ENCODE peak calls at places on chromosome 3, in seven cellular contexts. F is NCI-H1105, Q is GM13976, S is GM03348, Z is lower lobe of right lung, D is epithelial cell of esophagus, P is NCI-H774. E is an unnamed sample.

GRCh38 chr3:58167431-58168351 is 43.1 kb downstream of the DNASE1L3 start:
- DNase-seq in S (peak), D (peak), Q (peak), F (no peak), Z (peak), P (no peak), E (peak)

GRCh38 chr3:49723301-49723630 is 485 bp downstream of the GMPPB start:
- DNase-seq in D (peak), Q (peak), S (peak), Z (peak), P (peak), F (peak), E (peak)

GRCh38 chr3:157447026-157447694 is 10.5 kb downstream of the PTX3 start:
- DNase-seq in F (no peak), P (no peak), Q (no peak), Z (no peak), S (peak), D (peak), E (no peak)

GRCh38 chr3:43612439-43612838 is 9.4 kb downstream of the ANO10 start:
- DNase-seq in F (no peak), Q (no peak), D (no peak), Z (no peak), S (no peak), P (no peak), E (no peak)

GRCh38 chr3:34357461-34357860 is 559.0 kb downstream of the PDCD6IP start:
- DNase-seq in F (no peak), S (no peak), P (peak), Q (no peak), Z (no peak), D (peak), E (no peak)

GRCh38 chr3:195080125-195080524 is 190.8 kb downstream of the XXYLT1 start:
- DNase-seq in Q (no peak), D (no peak), Z (peak), S (no peak), P (no peak), F (no peak), E (no peak)

GRCh38 chr3:143119009-143119914 is at the start of gene CHST2:
- DNase-seq in P (peak), F (peak), D (peak), Q (peak), S (peak), Z (peak), E (peak)

GRCh38 chr3:119700269-119700919 is 2.4 kb upstream of the CFAP91 start:
- DNase-seq in F (no peak), Q (peak), D (peak), S (no peak), P (no peak), Z (no peak), E (peak)

GRCh38 chr3:117549716-117550115 is 840.1 kb downstream of the TUSC7 start:
- DNase-seq in Q (no peak), D (no peak), Z (no peak), S (no peak), P (no peak), F (no peak), E (no peak)

GRCh38 chr3:102737353-102737752 is 302.5 kb downstream of the ZPLD1 start:
- DNase-seq in S (no peak), P (no peak), Z (no peak), D (no peak), F (no peak), Q (no peak), E (no peak)

GRCh38 chr3:34212671-34213070 is 414.2 kb downstream of the PDCD6IP start:
- DNase-seq in D (peak), S (peak), F (no peak), P (peak), Z (no peak), Q (no peak), E (no peak)

GRCh38 chr3:97001611-97002010 is 187.2 kb downstream of the EPHA6 start:
- DNase-seq in Z (no peak), S (no peak), Q (no peak), F (no peak), D (no peak), P (no peak), E (no peak)

GRCh38 chr3:190260301-190260700 is 61.9 kb downstream of the CLDN1 start:
- DNase-seq in P (no peak), Z (no peak), S (no peak), D (peak), Q (no peak), F (no peak), E (no peak)

GRCh38 chr3:194322701-194323174 is 28.4 kb downstream of the CPN2 start:
- DNase-seq in Q (no peak), P (no peak), S (peak), Z (no peak), D (peak), F (no peak), E (no peak)

GRCh38 chr3:127712881-127713771 is 40.4 kb downstream of the ABTB1 start:
- DNase-seq in D (no peak), P (no peak), F (no peak), Q (no peak), Z (no peak), S (no peak), E (no peak)

GRCh38 chr3:27978440-27978839 is 256.3 kb upstream of the EOMES start:
- DNase-seq in F (no peak), Q (no peak), D (no peak), P (no peak), S (no peak), Z (no peak), E (no peak)

GRCh38 chr3:101133638-101134037 is 140.4 kb upstream of the ABI3BP start:
- DNase-seq in Q (no peak), F (no peak), P (no peak), Z (no peak), D (no peak), S (peak), E (peak)

GRCh38 chr3:40997711-40998519 is 201.4 kb upstream of the CTNNB1 start:
- DNase-seq in F (no peak), Z (no peak), D (no peak), S (no peak), P (no peak), Q (no peak), E (no peak)

GRCh38 chr3:127803619-127804018 is 18.7 kb downstream of the MGLL start:
- DNase-seq in Z (no peak), Q (no peak), F (no peak), S (peak), D (peak), P (no peak), E (no peak)

GRCh38 chr3:172595648-172596393 is 72.6 kb upstream of the TNFSF10 start:
- DNase-seq in P (peak), F (no peak), Z (no peak), Q (peak), D (peak), S (peak), E (peak)

GRCh38 chr3:111595239-111595638 is at the start of gene ZBED2:
- DNase-seq in Z (no peak), S (no peak), F (no peak), P (no peak), D (peak), Q (peak), E (no peak)

GRCh38 chr3:71127463-71128243 is 455.9 kb downstream of the FOXP1 start:
- DNase-seq in S (no peak), P (no peak), Z (no peak), F (no peak), Q (no peak), D (no peak), E (no peak)

GRCh38 chr3:15108869-15109268 is 9.9 kb upstream of the RBSN start:
- DNase-seq in Z (no peak), S (no peak), P (no peak), F (no peak), D (no peak), Q (no peak), E (no peak)

GRCh38 chr3:52712291-52713212 is 6.6 kb downstream of the SPCS1 start:
- DNase-seq in P (no peak), S (no peak), D (no peak), F (no peak), Z (no peak), Q (no peak), E (no peak)

GRCh38 chr3:48595526-48596121 is 495 bp upstream of the COL7A1 start:
- DNase-seq in S (peak), Q (no peak), Z (no peak), P (no peak), F (no peak), D (peak), E (no peak)

GRCh38 chr3:164879201-164879600 is 199.1 kb downstream of the SI start:
- DNase-seq in P (no peak), Q (no peak), Z (no peak), D (peak), S (no peak), F (no peak), E (no peak)

GRCh38 chr3:50302095-50303037 is 1.0 kb downstream of the HYAL1 start:
- DNase-seq in D (no peak), S (no peak), Q (no peak), Z (no peak), P (no peak), F (no peak), E (peak)

GRCh38 chr3:146561879-146562278 is 17.5 kb upstream of the PLSCR1 start:
- DNase-seq in Z (no peak), P (no peak), S (no peak), D (no peak), F (no peak), Q (no peak), E (no peak)

GRCh38 chr3:143895805-143896204 is 47.5 kb upstream of the SLC9A9 start:
- DNase-seq in S (peak), F (peak), P (peak), Q (peak), D (no peak), Z (no peak), E (peak)

GRCh38 chr3:171393032-171393744 is 67.0 kb downstream of the TNIK start:
- DNase-seq in P (peak), D (no peak), Z (no peak), S (no peak), Q (no peak), F (peak), E (no peak)

GRCh38 chr3:41881233-41881821 is 80.6 kb downstream of the ULK4 start:
- DNase-seq in F (no peak), D (peak), S (peak), Z (no peak), P (peak), Q (peak), E (peak)

GRCh38 chr3:120302361-120302760 is 17.3 kb upstream of the GPR156 start:
- DNase-seq in F (no peak), Z (no peak), S (no peak), Q (no peak), P (no peak), D (no peak), E (no peak)

GRCh38 chr3:157794771-157795170 is 291.6 kb upstream of the VEPH1 start:
- DNase-seq in D (peak), Z (no peak), S (peak), P (no peak), Q (no peak), F (no peak), E (no peak)

GRCh38 chr3:178047496-178047895 is 488.7 kb upstream of the KCNMB2 start:
- DNase-seq in F (no peak), S (no peak), Z (no peak), P (no peak), D (no peak), Q (no peak), E (no peak)

GRCh38 chr3:71104090-71104489 is 479.4 kb downstream of the FOXP1 start:
- DNase-seq in D (peak), S (peak), Q (no peak), P (no peak), F (no peak), Z (no peak), E (no peak)

GRCh38 chr3:60992395-60992794 is 258.9 kb downstream of the FHIT start:
- DNase-seq in P (peak), Z (no peak), S (no peak), D (no peak), F (no peak), Q (no peak), E (no peak)

GRCh38 chr3:188664795-188665194 is 507.0 kb upstream of the TPRG1 start:
- DNase-seq in Z (no peak), D (peak), F (no peak), S (no peak), P (no peak), Q (peak), E (peak)

GRCh38 chr3:155869664-155870063 is 786 bp upstream of the GMPS start:
- DNase-seq in Q (no peak), P (no peak), F (no peak), S (no peak), D (no peak), Z (no peak), E (no peak)